ENCODE peak calls at places on chromosomes 16 and 17, in nine cellular contexts. P is breast epithelium, I is kidney epithelial cell, C is pancreas, Y is neuronal stem cell, N is fibroblast of lung, G is upper lobe of right lung, W is stomach, M is mucosa of descending colon. E is an unnamed sample.

GRCh38 chr16:19710991-19711545 is 7.0 kb downstream of the KNOP1 start:
- DNase-seq in M (no peak), C (no peak), Y (no peak), N (no peak), P (no peak), W (peak; percentile 55), G (no peak), I (no peak), E (no peak)

GRCh38 chr17:78472035-78472905 is 93.8 kb downstream of the PGS1 start:
- DNase-seq in C (no peak), Y (no peak), P (no peak), W (no peak), G (no peak), N (no peak), M (no peak), I (no peak), E (no peak)

GRCh38 chr16:3087836-3088235 is 11.3 kb downstream of the ZSCAN10 start:
- DNase-seq in W (no peak), N (no peak), C (no peak), P (no peak), Y (no peak), G (no peak), I (no peak), M (peak; percentile 22), E (no peak)

GRCh38 chr16:58266336-58266735 is 28.5 kb downstream of the PRSS54 start:
- DNase-seq in I (no peak), W (no peak), N (no peak), Y (no peak), G (no peak), M (peak; percentile 68), P (no peak), C (no peak), E (no peak)

GRCh38 chr17:42421479-42422332 is 1.4 kb downstream of the CAVIN1 start:
- DNase-seq in W (peak; percentile 28), P (peak; percentile 51), M (peak; percentile 49), N (peak; percentile 49), G (peak; percentile 75), C (peak; percentile 26), Y (no peak), I (no peak), E (peak; percentile 72)

GRCh38 chr16:61887903-61888302 is 148.3 kb downstream of the CDH8 start:
- DNase-seq in W (no peak), N (no peak), C (no peak), M (no peak), Y (no peak), I (peak; percentile 5), P (no peak), G (no peak), E (no peak)

GRCh38 chr17:76479515-76480048 is 12.2 kb downstream of the AANAT start:
- DNase-seq in I (no peak), P (no peak), C (no peak), M (no peak), Y (no peak), N (no peak), G (no peak), W (no peak), E (no peak)

GRCh38 chr17:32565401-32565800 is 78.6 kb downstream of the CDK5R1 start:
- DNase-seq in Y (no peak), M (no peak), C (no peak), I (no peak), P (no peak), N (no peak), G (no peak), W (no peak), E (no peak)

DNA sequence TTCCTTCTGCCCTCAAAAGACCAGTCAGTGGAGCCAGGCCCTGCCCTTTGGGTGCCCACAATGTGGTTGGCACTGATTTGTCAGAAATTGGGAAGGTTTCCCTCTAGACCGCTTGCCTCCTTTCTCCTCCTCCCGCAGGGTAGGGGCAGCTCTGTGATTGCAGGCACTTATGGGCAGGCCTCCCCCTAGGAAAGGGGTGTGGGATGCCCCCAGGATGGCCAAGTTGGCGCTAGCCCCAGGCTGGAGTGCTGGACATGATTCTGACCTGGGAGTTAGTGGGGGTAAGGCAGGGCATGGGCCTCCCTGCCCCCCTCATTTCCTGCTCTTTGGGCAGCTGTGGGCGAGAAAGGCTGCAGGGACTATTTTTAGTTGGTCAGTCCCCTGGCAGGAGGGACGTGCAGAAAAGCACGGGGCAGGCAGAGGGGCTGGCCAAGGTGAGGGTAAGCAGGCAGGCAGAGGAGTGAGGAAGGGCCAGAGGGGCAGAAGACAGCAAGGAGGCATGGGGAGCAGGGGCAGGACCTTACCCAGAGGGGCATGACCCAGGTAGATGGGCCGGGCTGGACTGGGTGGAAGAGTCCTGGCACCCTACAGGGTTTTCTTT is 3.3 kb downstream of the RARA start:
- DNase-seq in G (peak; percentile 68), P (no peak), N (no peak), W (no peak), C (no peak), M (peak; percentile 44), I (no peak), Y (no peak), E (no peak)
- H3K4me3 ChIP-seq in G (no peak overlapping the region), P (no peak overlapping the region), N (no peak overlapping the region), W (no peak overlapping the region), C (no peak overlapping the region), M (no peak overlapping the region), I (no peak overlapping the region), Y (no peak overlapping the region), E (no peak overlapping the region)

GRCh38 chr16:89823087-89823823 is 5.0 kb upstream of the SPIRE2 start:
- DNase-seq in N (no peak), P (no peak), C (no peak), M (peak; percentile 16), Y (no peak), I (no peak), W (no peak), G (no peak), E (no peak)

GRCh38 chr16:89815639-89816348 is 653 bp downstream of the FANCA start:
- DNase-seq in Y (no peak), W (no peak), P (no peak), M (no peak), C (no peak), G (no peak), N (no peak), I (no peak), E (no peak)

GRCh38 chr16:89826531-89827382 is 1.5 kb upstream of the SPIRE2 start:
- DNase-seq in C (no peak), Y (no peak), M (peak; percentile 40), I (no peak), G (no peak), P (no peak), W (peak; percentile 52), N (no peak), E (no peak)

GRCh38 chr16:89822188-89823086 is 5.8 kb upstream of the SPIRE2 start:
- DNase-seq in N (no peak), I (no peak), C (no peak), M (peak; percentile 41), P (no peak), G (no peak), W (no peak), Y (no peak), E (no peak)

DNA sequence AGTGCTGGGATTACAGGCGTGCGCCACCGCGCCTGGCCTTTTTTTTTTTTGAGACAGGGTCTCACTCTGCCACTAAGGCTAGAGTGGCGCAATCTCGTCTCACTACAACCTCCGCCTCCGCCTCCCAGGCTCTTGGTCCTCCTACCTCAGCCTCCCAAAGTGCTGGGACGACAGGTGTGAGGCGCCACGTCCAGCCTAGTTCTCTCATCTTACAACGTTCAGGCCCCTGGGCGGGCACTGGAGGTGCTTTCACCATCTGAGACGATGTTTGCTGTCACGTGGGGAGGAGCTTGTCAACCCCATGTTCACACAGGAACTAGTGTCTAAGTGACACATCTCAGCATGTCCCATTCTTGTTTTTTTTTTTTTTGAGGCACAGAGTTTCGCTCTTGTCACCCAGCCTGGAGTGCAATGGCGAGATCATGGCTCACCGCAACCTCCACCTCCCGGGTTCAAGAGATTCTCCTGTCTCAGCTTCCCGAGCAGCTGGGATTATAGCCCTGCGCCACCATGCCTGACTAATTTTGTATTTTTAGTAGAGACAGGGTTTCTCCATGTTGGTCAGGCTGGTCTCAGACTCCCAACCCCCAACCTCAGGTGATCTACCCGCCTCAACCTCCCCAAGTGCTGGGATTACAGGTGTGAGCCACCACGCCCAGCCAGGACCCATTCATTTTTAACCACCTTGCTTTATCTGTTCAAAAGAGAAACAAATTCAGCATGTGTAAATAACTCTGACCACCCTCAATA is 5.2 kb upstream of the FANCA start:
- DNase-seq in P (no peak), I (no peak), M (no peak), W (no peak), C (no peak), G (no peak), N (no peak), Y (no peak), E (no peak)
- H3K4me3 ChIP-seq in P (no peak overlapping the region), I (no peak overlapping the region), M (no peak overlapping the region), W (no peak overlapping the region), C (no peak overlapping the region), G (no peak overlapping the region), N (no peak overlapping the region), Y (no peak overlapping the region), E (no peak overlapping the region)

GRCh38 chr17:47949197-47949759 is 7.9 kb downstream of the PNPO start:
- DNase-seq in M (peak; percentile 94), W (peak; percentile 97), P (peak; percentile 95), C (peak; percentile 95), G (peak; percentile 96), N (peak; percentile 83), I (no peak), Y (peak; percentile 82), E (peak; percentile 90)

GRCh38 chr17:47953945-47954344 is 3.7 kb downstream of the PRR15L start:
- DNase-seq in C (no peak), W (no peak), M (no peak), I (no peak), N (no peak), G (no peak), P (no peak), Y (no peak), E (no peak)

GRCh38 chr17:47950448-47950847 is 7.2 kb downstream of the PRR15L start:
- DNase-seq in Y (no peak), C (peak; percentile 62), G (no peak), W (no peak), N (no peak), P (no peak), M (no peak), I (no peak), E (no peak)

GRCh38 chr17:47949951-47950350 is 7.7 kb downstream of the PRR15L start:
- DNase-seq in I (no peak), W (peak; percentile 86), Y (no peak), C (peak; percentile 84), M (peak; percentile 57), G (no peak), N (no peak), P (peak; percentile 86), E (no peak)

DNA sequence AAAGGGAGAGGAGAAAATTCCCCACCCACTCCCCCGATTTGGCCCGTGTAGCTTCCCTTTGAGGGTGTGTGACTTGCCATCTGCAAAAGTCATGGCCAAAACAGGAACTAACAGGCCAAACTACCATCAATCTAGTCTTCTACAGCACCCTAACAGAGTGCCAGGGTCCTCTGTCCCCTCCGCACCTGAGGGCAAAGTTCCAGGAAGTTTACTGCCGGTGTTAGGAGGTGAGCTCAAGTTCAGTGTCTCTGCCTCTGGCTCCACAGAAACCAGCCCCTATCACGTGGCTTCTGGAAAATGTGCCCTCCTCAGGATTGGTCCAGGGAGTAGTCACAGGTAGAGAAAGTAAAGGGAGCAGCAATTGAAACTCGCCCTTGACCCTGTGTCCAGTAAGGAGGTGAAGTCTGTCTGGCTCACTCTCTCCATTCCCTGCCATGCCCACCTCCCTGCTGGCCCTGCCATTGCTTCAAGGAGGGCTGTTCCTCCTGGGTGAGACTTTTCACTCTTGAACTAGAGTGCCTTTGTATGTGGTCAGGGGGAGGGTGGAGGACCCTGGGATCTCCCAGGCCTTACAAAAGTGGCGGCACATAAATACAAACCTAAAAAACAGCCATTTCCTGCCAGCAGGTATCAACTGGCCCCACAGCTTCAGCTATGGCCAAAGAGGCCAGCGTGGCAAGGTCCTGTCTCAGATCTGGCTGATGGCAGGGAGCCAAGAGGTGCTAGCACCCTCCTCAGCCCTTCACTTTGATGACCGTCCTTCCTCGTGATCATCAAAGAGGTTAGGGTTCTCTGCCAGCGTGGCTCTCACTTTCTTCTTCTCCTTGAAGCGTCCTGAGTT is 5.3 kb downstream of the PRR15L start:
- DNase-seq in W (peak; percentile 66), P (no peak), M (peak; percentile 79), Y (no peak), G (no peak), C (peak; percentile 59), N (no peak), I (no peak), E (no peak)
- H3K4me3 ChIP-seq in W (peak overlapping the region; percentile 53), P (no peak overlapping the region), M (no peak overlapping the region), Y (no peak overlapping the region), G (no peak overlapping the region), C (no peak overlapping the region), N (no peak overlapping the region), I (no peak overlapping the region), E (no peak overlapping the region)

GRCh38 chr17:179721-180379 is 1.6 kb downstream of the DOC2B start:
- DNase-seq in Y (no peak), C (no peak), N (no peak), W (no peak), I (no peak), P (no peak), G (no peak), M (no peak), E (no peak)
- H3K4me3 ChIP-seq in Y (peak overlapping the region; percentile 76), C (peak overlapping the region; percentile 46), N (no peak overlapping the region), W (peak overlapping the region; percentile 75), I (peak overlapping the region; percentile 62), P (peak overlapping the region; percentile 51), G (peak overlapping the region; percentile 44), M (no peak overlapping the region), E (no peak overlapping the region)

E was measured in fibroblast of the aortic adventitia.